ENCODE peak calls at places on chromosome 19, in ten cellular contexts. B, W, T, I, C, G, J, M, D and E are unnamed samples.

GRCh38 chr19:58477130-58477529 is 978 bp downstream of the ZNF446 start:
- DNase-seq in B (no peak), W (no peak), T (no peak), I (no peak), C (no peak), G (no peak), J (no peak), M (no peak), D (no peak), E (no peak)

GRCh38 chr19:2422951-2423880 is 4.2 kb downstream of the TIMM13 start:
- DNase-seq in B (no peak), W (peak), T (no peak), I (no peak), C (no peak), G (no peak), J (no peak), M (peak), D (no peak), E (no peak)

GRCh38 chr19:40231544-40232424 is 5.3 kb upstream of the CCNP start:
- DNase-seq in B (no peak), W (no peak), T (peak), I (no peak), C (no peak), G (no peak), J (no peak), M (no peak), D (no peak), E (no peak)

GRCh38 chr19:658916-659839 is 3.8 kb downstream of the RNF126 start:
- DNase-seq in B (no peak), W (no peak), T (no peak), I (no peak), C (no peak), G (no peak), J (no peak), M (peak), D (no peak), E (no peak)

GRCh38 chr19:45717983-45718650 is 12.6 kb downstream of the FBXO46 start:
- DNase-seq in B (peak), W (no peak), T (peak), I (peak), C (no peak), G (no peak), J (no peak), M (no peak), D (no peak), E (no peak)

GRCh38 chr19:5046339-5047039 is 77.6 kb downstream of the KDM4B start:
- DNase-seq in B (no peak), W (no peak), T (no peak), I (peak), C (no peak), G (no peak), J (no peak), M (no peak), D (no peak), E (no peak)

GRCh38 chr19:19256072-19256969 is 16.8 kb downstream of the TM6SF2 start:
- DNase-seq in B (no peak), W (no peak), T (peak), I (no peak), C (no peak), G (no peak), J (peak), M (no peak), D (no peak), E (no peak)

GRCh38 chr19:16429066-16429758 is 42.6 kb downstream of the EPS15L1 start:
- DNase-seq in B (peak), W (peak), T (no peak), I (no peak), C (no peak), G (no peak), J (no peak), M (no peak), D (no peak), E (no peak)

GRCh38 chr19:10602330-10603083 is 15.4 kb upstream of the AP1M2 start:
- DNase-seq in B (peak), W (peak), T (peak), I (peak), C (no peak), G (no peak), J (peak), M (peak), D (no peak), E (no peak)

GRCh38 chr19:44620667-44621066 is 7.3 kb downstream of the IGSF23 start:
- DNase-seq in B (no peak), W (no peak), T (no peak), I (no peak), C (no peak), G (no peak), J (no peak), M (no peak), D (no peak), E (peak)

GRCh38 chr19:52896431-52897148 is 845 bp downstream of the ZNF320 start:
- DNase-seq in B (peak), W (no peak), T (peak), I (no peak), C (no peak), G (no peak), J (peak), M (peak), D (no peak), E (no peak)

GRCh38 chr19:53872762-53873161 is 5.1 kb downstream of the MYADM start:
- DNase-seq in B (no peak), W (no peak), T (no peak), I (no peak), C (no peak), G (no peak), J (no peak), M (no peak), D (no peak), E (no peak)

GRCh38 chr19:1811942-1812425 is at the start of gene ATP8B3:
- DNase-seq in B (no peak), W (no peak), T (no peak), I (no peak), C (no peak), G (no peak), J (peak), M (no peak), D (no peak), E (no peak)

GRCh38 chr19:9566729-9567128 is 17.6 kb downstream of the ZNF121 start:
- DNase-seq in B (no peak), W (no peak), T (no peak), I (no peak), C (no peak), G (no peak), J (no peak), M (no peak), D (no peak), E (no peak)
- TF ChIP-seq CTCF in B (no peak), W (no peak), T (no peak), I (no peak), C (no peak), G (no peak), J (no peak), M (no peak), D (no peak), E (peak)

DNA sequence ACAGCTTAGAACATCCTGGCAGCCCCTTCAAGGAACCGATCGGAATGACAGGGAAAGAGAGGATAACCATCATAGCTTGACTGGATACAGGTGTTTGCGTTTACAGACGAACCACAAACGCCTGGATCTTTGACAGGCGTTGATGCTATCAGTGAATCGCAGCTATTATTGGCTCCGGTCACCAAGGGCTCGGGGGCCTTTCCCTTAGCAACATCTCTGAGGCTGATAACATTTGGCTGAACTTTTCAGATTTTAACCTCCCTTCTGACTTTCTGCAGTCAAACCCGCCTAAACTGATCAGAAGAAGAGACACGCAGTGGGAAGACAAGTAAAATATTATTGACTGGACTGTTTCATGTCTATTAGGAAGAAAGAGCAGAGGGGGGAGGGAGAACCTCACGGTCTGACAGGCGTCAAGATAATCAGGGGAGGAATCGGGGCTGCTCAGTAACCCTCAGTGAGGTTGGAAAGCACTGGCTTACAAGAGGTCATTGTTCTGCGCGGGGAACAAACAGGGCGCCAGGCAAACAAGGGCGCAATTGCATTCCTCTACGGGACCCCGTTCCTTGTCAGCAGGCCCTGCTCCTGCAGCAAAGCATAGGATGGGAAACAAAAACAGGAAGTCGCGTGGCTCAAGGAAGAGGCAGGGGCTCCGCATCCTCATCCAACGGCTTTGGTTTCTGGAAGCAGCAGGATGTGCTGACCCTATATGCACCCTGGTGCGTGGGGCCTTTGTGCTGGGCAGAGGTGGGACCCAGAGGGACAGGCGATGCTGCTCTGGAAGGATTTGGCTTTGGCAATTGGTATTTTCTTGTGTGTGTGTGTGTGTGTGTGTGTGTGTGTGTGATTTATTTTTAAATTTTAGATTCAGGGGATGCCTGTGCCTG is 322.2 kb upstream of the ZNF507 start:
- DNase-seq in B (no peak), W (no peak), T (peak), I (no peak), C (no peak), G (no peak), J (no peak), M (no peak), D (no peak), E (no peak)
- H3K4me3 ChIP-seq in B (no peak), W (no peak), T (no peak), I (no peak), C (no peak), G (no peak), J (no peak), M (no peak), D (no peak), E (no peak)

DNA sequence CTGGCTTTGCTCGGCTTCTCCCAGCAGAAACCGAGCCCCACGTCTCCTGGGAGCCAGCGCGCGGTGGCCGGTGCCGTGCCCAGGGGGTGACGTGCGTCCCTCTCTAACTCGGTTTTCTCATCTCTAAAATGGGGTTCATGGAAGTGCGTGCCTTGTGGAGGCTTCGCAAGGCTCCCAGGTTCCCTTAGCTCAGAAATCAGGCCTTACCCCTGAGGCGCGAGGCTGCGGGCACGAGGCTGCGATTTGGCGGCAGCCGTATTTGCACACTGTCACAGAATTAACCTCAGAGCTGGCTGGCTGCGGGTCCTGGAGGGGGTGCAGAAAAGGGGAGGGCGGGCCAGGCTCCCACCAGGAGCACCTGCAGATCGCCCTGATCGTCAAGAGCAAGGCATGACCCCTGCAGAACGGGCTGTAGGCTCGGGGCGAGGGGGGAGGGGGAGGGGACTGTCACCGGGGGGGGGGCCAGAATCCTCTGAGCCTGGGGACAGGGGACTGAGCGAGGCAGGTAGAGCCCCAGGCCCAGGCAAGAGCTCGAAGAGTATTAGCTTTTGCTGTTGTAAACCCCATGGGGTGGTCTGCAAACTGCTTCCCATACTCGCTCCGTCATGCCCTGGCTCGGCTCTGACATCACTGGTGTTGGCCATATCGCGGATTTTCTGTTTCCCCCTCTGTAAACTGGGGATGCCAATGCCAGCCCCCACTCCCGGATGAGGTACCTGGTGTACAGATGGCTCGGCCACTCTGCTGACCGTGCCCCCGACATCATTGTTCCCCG is 62.2 kb downstream of the CCNE1 start:
- DNase-seq in B (no peak), W (no peak), T (no peak), I (no peak), C (no peak), G (no peak), J (no peak), M (no peak), D (no peak), E (no peak)
- TF ChIP-seq CTCF in B (no peak), W (no peak), T (peak), I (no peak), C (no peak), G (no peak), J (no peak), M (no peak), D (no peak), E (no peak)

DNA sequence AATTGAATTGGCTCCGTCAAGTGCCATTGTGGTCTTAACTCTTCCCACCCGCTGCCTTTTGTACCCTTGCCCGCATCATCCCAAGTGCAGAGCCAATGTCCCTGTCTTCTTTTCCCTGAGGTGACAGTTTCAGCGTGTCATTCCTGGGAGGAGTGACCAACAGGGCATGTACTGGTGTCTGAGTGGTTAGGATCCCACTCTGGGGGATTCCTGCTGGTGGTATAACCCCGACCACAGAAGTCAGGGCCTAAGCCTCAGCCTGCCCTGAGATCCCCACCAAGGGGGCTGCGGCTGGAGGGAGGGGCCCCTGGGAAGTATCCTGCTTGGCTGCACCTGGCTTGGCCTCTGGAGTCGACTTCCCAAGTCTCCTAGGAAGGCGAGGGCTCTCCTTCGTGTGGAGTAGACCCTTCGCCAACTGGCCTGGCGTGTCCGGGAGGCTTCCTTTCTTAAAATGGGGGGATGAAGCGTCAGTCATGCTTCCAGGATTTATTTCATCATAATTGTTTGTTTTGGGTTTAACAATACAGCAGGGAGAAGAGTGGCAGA is 40.6 kb downstream of the NFIX start:
- DNase-seq in B (no peak), W (no peak), T (no peak), I (no peak), C (no peak), G (no peak), J (no peak), M (no peak), D (no peak), E (no peak)
- H3K4me3 ChIP-seq in B (no peak), W (no peak), T (no peak), I (no peak), C (no peak), G (no peak), J (peak), M (no peak), D (no peak), E (no peak)

DNA sequence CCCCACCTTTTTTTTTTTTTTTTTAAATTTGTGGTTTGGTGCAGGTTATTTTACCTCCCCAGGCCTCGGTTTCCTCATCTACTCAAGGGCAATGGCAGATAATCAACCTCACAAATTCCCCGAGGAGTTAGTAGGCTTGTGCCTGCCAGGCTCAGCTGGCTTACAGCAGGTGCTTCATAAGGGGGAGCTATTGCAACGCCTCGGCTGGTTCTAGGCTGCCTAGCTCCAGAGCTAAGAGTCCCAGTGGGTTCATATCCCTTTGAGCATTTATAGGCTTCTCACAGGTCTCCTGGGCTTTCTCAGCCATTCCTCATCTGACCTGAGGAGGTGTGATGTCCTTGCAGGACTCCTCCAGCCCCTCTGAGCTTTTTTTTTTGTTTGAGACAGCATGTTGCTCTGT is 10.6 kb downstream of the BCKDHA start:
- DNase-seq in B (no peak), W (no peak), T (no peak), I (no peak), C (no peak), G (no peak), J (no peak), M (peak), D (no peak), E (no peak)
- TF ChIP-seq CTCF in B (no peak), W (no peak), T (no peak), I (no peak), C (no peak), G (no peak), J (no peak), M (no peak), D (no peak), E (no peak)

GRCh38 chr19:30106417-30107095 is 164.5 kb downstream of the URI1 start:
- DNase-seq in B (no peak), W (no peak), T (no peak), I (no peak), C (no peak), G (no peak), J (no peak), M (no peak), D (no peak), E (no peak)
- H3K4me3 ChIP-seq in B (no peak), W (no peak), T (no peak), I (no peak), C (no peak), G (no peak), J (no peak), M (no peak), D (no peak), E (no peak)

GRCh38 chr19:56066152-56067023 is 54.7 kb downstream of the ZNF787 start:
- DNase-seq in B (peak), W (peak), T (peak), I (no peak), C (no peak), G (no peak), J (no peak), M (peak), D (peak), E (no peak)

GRCh38 chr19:56076413-56076998 is 44.6 kb downstream of the ZNF787 start:
- DNase-seq in B (peak), W (no peak), T (peak), I (no peak), C (peak), G (no peak), J (no peak), M (peak), D (peak), E (no peak)

GRCh38 chr19:56069642-56070041 is 51.5 kb downstream of the ZNF787 start:
- DNase-seq in B (no peak), W (no peak), T (no peak), I (no peak), C (no peak), G (no peak), J (no peak), M (no peak), D (no peak), E (no peak)

GRCh38 chr19:56071151-56071550 is 49.9 kb downstream of the ZNF787 start:
- DNase-seq in B (no peak), W (no peak), T (peak), I (no peak), C (no peak), G (no peak), J (no peak), M (peak), D (no peak), E (no peak)
- TF ChIP-seq CTCF in B (no peak), W (no peak), T (peak), I (no peak), C (peak), G (peak), J (no peak), M (peak), D (peak), E (peak)

DNA sequence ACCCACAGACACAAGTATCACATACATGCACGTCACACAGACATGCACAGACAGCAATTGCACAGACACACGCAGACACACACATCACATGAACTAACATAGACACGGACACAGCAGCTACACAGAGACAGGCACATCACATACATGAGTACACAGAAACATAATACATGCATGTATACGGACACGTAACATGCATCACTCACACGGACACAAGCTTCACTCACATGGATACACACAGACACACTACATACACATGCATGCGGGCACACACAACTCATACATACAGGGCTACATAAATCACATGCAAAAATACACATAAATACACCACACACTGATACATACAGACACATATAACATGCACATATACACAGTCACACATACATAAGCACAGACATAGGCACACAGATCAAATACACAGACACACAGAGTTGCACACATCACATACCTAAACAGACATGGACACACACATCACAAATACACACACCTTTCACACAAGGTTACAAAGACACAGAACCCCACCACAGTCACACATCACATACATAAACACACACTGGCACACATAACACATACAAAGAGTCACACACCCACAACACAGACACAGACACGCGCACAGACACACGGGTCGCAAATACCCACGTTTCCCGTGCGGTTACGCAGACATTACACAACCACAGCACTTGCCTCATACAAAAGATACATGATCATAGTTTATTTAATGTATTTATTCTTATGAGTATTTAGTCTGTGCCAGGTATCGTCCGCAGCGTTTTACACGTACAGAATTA is 1.1 kb upstream of the LMTK3 start:
- DNase-seq in B (no peak), W (no peak), T (peak), I (no peak), C (no peak), G (no peak), J (no peak), M (no peak), D (no peak), E (no peak)
- H3K4me3 ChIP-seq in B (no peak), W (no peak), T (peak), I (no peak), C (no peak), G (no peak), J (peak), M (peak), D (no peak), E (peak)

GRCh38 chr19:55098716-55099556 is 18.5 kb downstream of the PPP1R12C start:
- DNase-seq in B (no peak), W (no peak), T (no peak), I (no peak), C (no peak), G (no peak), J (no peak), M (no peak), D (no peak), E (no peak)

GRCh38 chr19:55103190-55103589 is 14.2 kb downstream of the PPP1R12C start:
- DNase-seq in B (no peak), W (no peak), T (no peak), I (no peak), C (no peak), G (no peak), J (no peak), M (no peak), D (no peak), E (no peak)

GRCh38 chr19:55101261-55101660 is 16.2 kb downstream of the PPP1R12C start:
- DNase-seq in B (no peak), W (no peak), T (no peak), I (no peak), C (no peak), G (no peak), J (no peak), M (no peak), D (no peak), E (no peak)

GRCh38 chr19:55097864-55098715 is 19.3 kb downstream of the PPP1R12C start:
- DNase-seq in B (no peak), W (no peak), T (no peak), I (no peak), C (no peak), G (no peak), J (no peak), M (no peak), D (no peak), E (no peak)

GRCh38 chr19:55099557-55100506 is 17.6 kb downstream of the PPP1R12C start:
- DNase-seq in B (no peak), W (no peak), T (peak), I (no peak), C (no peak), G (no peak), J (no peak), M (no peak), D (no peak), E (no peak)
- TF ChIP-seq CTCF in B (no peak), W (no peak), T (peak), I (no peak), C (no peak), G (peak), J (no peak), M (no peak), D (no peak), E (peak)